ENCODE peak calls at places on chromosomes 13 and 19, in six cellular contexts. M is fibroblast of lung, N is ovary, B is left ventricle myocardium inferior, F is foreskin fibroblast, P is astrocyte of the spinal cord. G is an unnamed sample.

GRCh38 chr13:74134777-74135305 is 637 bp upstream of the KLF12 start:
- DNase-seq in P (no peak), B (peak; percentile 66), N (no peak), F (no peak), M (no peak), G (peak; percentile 74)

GRCh38 chr13:35744566-35745203 is 268.2 kb upstream of the MAB21L1 start:
- DNase-seq in B (no peak), P (no peak), F (no peak), N (no peak), M (no peak), G (no peak)

GRCh38 chr19:39052243-39052746 is 19.9 kb upstream of the FBXO27 start:
- DNase-seq in F (peak; percentile 47), M (peak; percentile 60), B (peak; percentile 30), N (peak; percentile 45), P (peak; percentile 52), G (no peak)

GRCh38 chr19:9958451-9958850 is 22.1 kb upstream of the OLFM2 start:
- DNase-seq in F (peak; percentile 81), B (no peak), N (no peak), M (peak; percentile 85), P (peak; percentile 79), G (no peak)

GRCh38 chr13:92463134-92463533 is 763.5 kb upstream of the GPC6 start:
- DNase-seq in B (no peak), N (no peak), M (no peak), F (no peak), P (no peak), G (no peak)

GRCh38 chr13:37226966-37227365 is 121.5 kb upstream of the CSNK1A1L start:
- DNase-seq in F (no peak), M (no peak), B (no peak), P (peak; percentile 40), N (no peak), G (no peak)

GRCh38 chr13:112668924-112669323 is 20.9 kb upstream of the ATP11A start:
- DNase-seq in P (no peak), B (no peak), N (no peak), M (no peak), F (no peak), G (no peak)

GRCh38 chr19:17671906-17672305 is 16.2 kb downstream of the UNC13A start:
- DNase-seq in B (no peak), P (peak; percentile 19), M (peak; percentile 27), F (peak; percentile 36), N (no peak), G (no peak)

GRCh38 chr13:96091164-96091931 is 1.4 kb downstream of the HS6ST3 start:
- DNase-seq in M (no peak), P (peak; percentile 7), B (peak; percentile 14), N (peak; percentile 20), F (peak; percentile 2), G (no peak)

GRCh38 chr19:13906525-13906904 is 514 bp downstream of the CC2D1A start:
- DNase-seq in F (no peak), B (no peak), P (no peak), M (no peak), N (no peak), G (no peak)

GRCh38 chr19:48645652-48646191 is at the start of gene CA11:
- DNase-seq in B (no peak), N (no peak), M (no peak), P (no peak), F (no peak), G (no peak)

GRCh38 chr19:2532252-2533071 is 56.5 kb downstream of the GADD45B start:
- DNase-seq in M (peak; percentile 94), P (peak; percentile 81), B (no peak), N (no peak), F (peak; percentile 89), G (no peak)

GRCh38 chr19:12833747-12834417 is 497 bp downstream of the RTBDN start:
- DNase-seq in F (no peak), P (no peak), B (no peak), N (no peak), M (no peak), G (no peak)

GRCh38 chr19:41886761-41887710 is 4.1 kb downstream of the ARHGEF1 start:
- DNase-seq in N (no peak), F (no peak), M (no peak), B (no peak), P (no peak), G (no peak)

GRCh38 chr13:73365681-73366080 is 306.9 kb downstream of the KLF5 start:
- DNase-seq in P (no peak), M (no peak), F (no peak), N (no peak), B (no peak), G (no peak)

GRCh38 chr19:38650180-38650775 is 2.8 kb downstream of the ACTN4 start:
- DNase-seq in B (no peak), M (no peak), N (no peak), P (no peak), F (no peak), G (no peak)

GRCh38 chr13:76463314-76463713 is 422.9 kb downstream of the KCTD12 start:
- DNase-seq in N (no peak), P (no peak), B (no peak), F (no peak), M (no peak), G (no peak)

GRCh38 chr13:37934339-37935191 is 65.0 kb upstream of the TRPC4 start:
- DNase-seq in P (no peak), F (no peak), N (no peak), B (peak; percentile 41), M (no peak), G (no peak)

GRCh38 chr13:109576331-109576813 is 210.0 kb downstream of the IRS2 start:
- DNase-seq in B (no peak), P (peak; percentile 5), M (peak; percentile 52), N (no peak), F (no peak), G (no peak)

GRCh38 chr13:27188239-27188638 is 16.6 kb upstream of the USP12 start:
- DNase-seq in B (no peak), F (no peak), P (no peak), N (no peak), M (no peak), G (no peak)

GRCh38 chr19:42370068-42370520 is 20.0 kb downstream of the CNFN start:
- DNase-seq in P (no peak), B (no peak), F (no peak), M (no peak), N (no peak), G (no peak)

GRCh38 chr13:95039415-95039814 is 261.8 kb downstream of the ABCC4 start:
- DNase-seq in M (no peak), N (no peak), B (no peak), P (peak; percentile 32), F (peak; percentile 9), G (no peak)

GRCh38 chr13:66660013-66660804 is 569.9 kb downstream of the PCDH9 start:
- DNase-seq in P (peak; percentile 70), B (no peak), F (peak; percentile 54), M (peak; percentile 40), N (no peak), G (no peak)

GRCh38 chr13:31742102-31742695 is 2.9 kb downstream of the RXFP2 start:
- DNase-seq in M (peak; percentile 79), F (peak; percentile 67), P (peak; percentile 74), B (peak; percentile 45), N (peak; percentile 67), G (no peak)

GRCh38 chr19:57242821-57243220 is 2.4 kb downstream of the ZNF805 start:
- DNase-seq in B (no peak), N (no peak), M (no peak), F (no peak), P (no peak), G (no peak)

GRCh38 chr19:3459322-3459881 is 20.9 kb downstream of the SMIM24 start:
- DNase-seq in P (peak; percentile 97), N (peak; percentile 95), F (peak; percentile 63), B (peak; percentile 91), M (peak; percentile 95), G (peak; percentile 97)

GRCh38 chr19:16654151-16654550 is 5.8 kb downstream of the SMIM7 start:
- DNase-seq in M (no peak), N (no peak), B (no peak), P (no peak), F (no peak), G (no peak)

GRCh38 chr19:39518975-39519374 is 4.0 kb downstream of the SELENOV start:
- DNase-seq in F (no peak), B (no peak), P (no peak), N (no peak), M (no peak), G (no peak)

GRCh38 chr13:49840667-49841066 is 48.2 kb upstream of the KPNA3 start:
- DNase-seq in F (no peak), M (no peak), P (no peak), N (no peak), B (no peak), G (no peak)
- TF ChIP-seq CTCF in F (no peak), M (no peak), P (no peak), N (no peak), B (no peak), G (no peak)

DNA sequence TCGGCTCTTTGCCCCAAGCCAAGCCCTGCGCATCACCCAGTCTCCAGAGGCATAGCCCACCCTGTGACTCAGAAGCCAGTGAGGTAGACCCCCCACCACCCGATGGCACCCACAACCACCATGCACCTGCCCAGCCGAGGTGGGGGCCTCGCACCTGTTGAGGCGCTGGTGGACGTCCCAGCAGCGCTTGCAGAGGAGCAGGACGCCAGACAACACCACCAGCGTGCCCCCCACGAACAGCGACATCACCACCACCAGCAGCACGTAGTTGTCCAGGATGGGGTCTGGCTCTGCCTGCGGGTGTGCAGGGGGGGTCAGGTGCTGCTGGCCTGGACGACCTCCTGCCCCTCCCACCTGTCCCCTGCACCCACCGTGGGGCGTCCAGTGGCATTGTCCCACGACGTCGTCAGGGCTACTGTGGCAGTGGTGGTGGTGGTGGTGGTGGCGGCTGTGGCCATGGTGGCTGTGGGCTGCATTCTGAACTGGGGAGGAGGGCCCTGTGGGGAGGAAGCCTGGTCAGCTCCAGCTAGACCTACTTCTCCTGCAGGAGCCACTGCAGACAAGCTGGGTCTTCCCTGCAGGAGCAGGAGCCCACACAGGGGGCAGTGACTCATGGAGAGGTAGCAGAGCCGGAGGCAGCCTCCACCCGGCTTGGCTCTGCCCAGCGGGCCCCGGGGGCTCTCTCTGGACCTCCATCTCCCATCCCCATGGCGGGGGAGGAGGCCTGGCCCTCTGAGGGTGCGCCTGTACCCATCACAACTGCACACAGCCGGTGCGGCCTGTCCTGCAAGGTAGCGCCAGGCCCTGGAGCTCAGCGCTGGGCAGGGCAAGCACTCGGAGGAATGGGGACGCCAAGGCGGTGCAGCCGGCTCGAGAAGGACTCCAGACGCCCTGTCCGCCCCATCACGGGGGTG is 1.9 kb downstream of the CBARP start:
- DNase-seq in N (no peak), P (peak; percentile 61), B (no peak), F (no peak), M (no peak), G (no peak)
- H3K4me3 ChIP-seq in N (no peak overlapping the region), P (peak overlapping the region; percentile 37), B (no peak overlapping the region), F (peak overlapping the region; percentile 83), M (no peak overlapping the region), G (no peak overlapping the region)

GRCh38 chr13:68009546-68009945 is 779.4 kb upstream of the PCDH9 start:
- DNase-seq in N (no peak), F (no peak), B (no peak), M (no peak), P (no peak), G (no peak)
- TF ChIP-seq CTCF in N (no peak), F (no peak), B (no peak), M (no peak), P (no peak), G (no peak)

DNA sequence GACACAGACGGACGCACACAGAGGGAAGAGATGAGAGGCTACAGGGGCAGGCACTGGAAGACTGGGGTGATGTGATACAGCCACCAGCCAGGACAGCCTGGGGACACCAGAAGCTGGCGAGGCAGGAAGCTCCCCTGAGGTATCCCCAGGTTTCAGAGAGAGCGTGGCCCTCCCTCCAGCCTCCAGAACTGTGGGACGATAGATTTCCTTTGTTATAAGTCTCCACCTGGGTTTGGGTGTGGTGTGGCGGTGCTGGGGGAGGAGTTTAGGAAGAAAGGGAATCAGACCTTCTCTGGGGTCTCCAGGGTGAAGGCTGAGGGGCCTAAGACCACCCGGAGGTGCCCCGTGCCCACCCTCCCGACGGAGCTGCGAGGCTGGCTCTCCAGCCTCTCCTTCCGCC is 2.7 kb upstream of the ASPDH start:
- DNase-seq in M (no peak), N (no peak), B (no peak), P (no peak), F (no peak), G (no peak)
- H3K4me3 ChIP-seq in M (no peak overlapping the region), N (no peak overlapping the region), B (no peak overlapping the region), P (no peak overlapping the region), F (no peak overlapping the region), G (no peak overlapping the region)